ENCODE peak calls at places on chromosomes 2 and 18, in nine cellular contexts. U, W, Q, V, R, K, P, C and J are unnamed samples.

GRCh38 chr2:110121052-110121334 is 5.4 kb upstream of the MALL start:
- DNase-seq in W (no peak), R (no peak), U (no peak), Q (no peak), P (no peak), C (no peak), K (no peak), V (no peak), J (no peak)

GRCh38 chr18:56565596-56566355 is 72.6 kb downstream of the TXNL1 start:
- DNase-seq in Q (peak; percentile 85), U (no peak), V (no peak), R (no peak), W (no peak), P (no peak), C (peak; percentile 92), K (no peak), J (no peak)

GRCh38 chr2:12076810-12077209 is 330.4 kb downstream of the LPIN1 start:
- DNase-seq in U (no peak), C (peak; percentile 30), W (no peak), R (no peak), P (peak; percentile 32), Q (no peak), V (no peak), K (no peak), J (no peak)

GRCh38 chr2:240836781-240837467 is 16.9 kb upstream of the KIF1A start:
- DNase-seq in K (no peak), Q (no peak), W (peak; percentile 70), R (no peak), U (no peak), P (no peak), V (no peak), C (peak; percentile 60), J (no peak)

GRCh38 chr18:21134895-21135294 is 23.3 kb upstream of the ROCK1 start:
- DNase-seq in Q (no peak), R (no peak), P (no peak), K (no peak), U (no peak), W (no peak), C (no peak), V (peak; percentile 52), J (no peak)

GRCh38 chr18:59751186-59751585 is 54.0 kb upstream of the CCBE1 start:
- DNase-seq in C (no peak), U (no peak), Q (no peak), K (no peak), P (no peak), V (no peak), R (no peak), W (no peak), J (no peak)

GRCh38 chr2:32627441-32627900 is 379 bp upstream of the TTC27 start:
- DNase-seq in C (peak; percentile 59), R (peak; percentile 38), W (peak; percentile 56), K (no peak), P (no peak), U (no peak), V (no peak), Q (no peak), J (peak; percentile 29)

GRCh38 chr18:63316612-63317555 is 2.7 kb downstream of the BCL2 start:
- DNase-seq in Q (no peak), W (no peak), P (no peak), R (no peak), K (no peak), U (no peak), V (no peak), C (no peak), J (no peak)

GRCh38 chr2:106192752-106193490 is 1.2 kb downstream of the UXS1 start:
- DNase-seq in K (peak; percentile 52), V (peak; percentile 19), Q (no peak), U (no peak), P (peak; percentile 71), W (no peak), C (peak; percentile 76), R (peak; percentile 34), J (no peak)

GRCh38 chr18:3906072-3906471 is 456.1 kb downstream of the TGIF1 start:
- DNase-seq in K (no peak), Q (no peak), W (no peak), R (no peak), U (no peak), V (no peak), P (no peak), C (peak; percentile 18), J (no peak)

GRCh38 chr2:195532628-195533271 is 124.3 kb upstream of the SLC39A10 start:
- DNase-seq in V (peak; percentile 64), Q (no peak), W (no peak), C (peak; percentile 62), U (no peak), R (no peak), K (peak; percentile 28), P (no peak), J (no peak)

GRCh38 chr2:66938471-66938967 is 458.6 kb upstream of the ETAA1 start:
- DNase-seq in P (no peak), C (no peak), W (no peak), R (no peak), Q (no peak), U (no peak), K (no peak), V (no peak), J (no peak)

GRCh38 chr2:26463252-26464207 is 14.4 kb downstream of the OTOF start:
- DNase-seq in V (no peak), Q (no peak), R (no peak), W (no peak), P (no peak), C (no peak), K (no peak), U (no peak), J (no peak)

GRCh38 chr2:28821295-28821958 is 10.8 kb downstream of the SPDYA start:
- DNase-seq in W (no peak), U (peak; percentile 54), Q (peak; percentile 33), C (peak; percentile 35), V (peak; percentile 69), P (peak; percentile 53), K (peak; percentile 52), R (no peak), J (peak; percentile 21)

GRCh38 chr2:190320696-190321095 is 1.1 kb upstream of the HIBCH start:
- DNase-seq in C (no peak), Q (no peak), P (peak; percentile 48), V (no peak), U (no peak), K (peak; percentile 17), R (no peak), W (no peak), J (no peak)

GRCh38 chr2:9665903-9666302 is 35.1 kb upstream of the YWHAQ start:
- DNase-seq in W (no peak), U (no peak), C (peak; percentile 76), Q (peak; percentile 55), K (no peak), P (no peak), R (no peak), V (no peak), J (no peak)

GRCh38 chr2:6826081-6826913 is 39.4 kb downstream of the CMPK2 start:
- DNase-seq in U (peak; percentile 93), K (peak; percentile 52), W (no peak), Q (peak; percentile 67), C (peak; percentile 67), R (no peak), P (peak; percentile 71), V (peak; percentile 58), J (no peak)

GRCh38 chr2:59630789-59631188 is 922.7 kb downstream of the BCL11A start:
- DNase-seq in K (no peak), R (no peak), U (no peak), P (no peak), Q (no peak), W (no peak), C (no peak), V (no peak), J (no peak)

GRCh38 chr2:219737270-219737691 is 109.9 kb downstream of the SLC4A3 start:
- DNase-seq in K (no peak), V (no peak), C (peak; percentile 12), R (no peak), U (no peak), Q (peak; percentile 16), W (no peak), P (no peak), J (no peak)